ENCODE peak calls at places on chromosomes 4 and X, in eight cellular contexts. One of them, this sample, is unnamed.

GRCh38 chr4:169109276-169109675 is 99.2 kb upstream of the CBR4 start:
- DNase-seq in spleen: no peak
- DNase-seq in kidney: no peak
- DNase-seq in PC-3: no peak
- DNase-seq in fibroblast of mammary gland: no peak
- DNase-seq in AG04449: no peak
- DNase-seq in cardiac muscle cell: no peak
- DNase-seq in astrocyte of the spinal cord: no peak
- DNase-seq in this sample: no peak

GRCh38 chr4:112055100-112055499 is 90.2 kb upstream of the FAM241A start:
- DNase-seq in cardiac muscle cell: no peak
- DNase-seq in PC-3: no peak
- DNase-seq in fibroblast of mammary gland: no peak
- DNase-seq in AG04449: no peak
- DNase-seq in astrocyte of the spinal cord: no peak
- DNase-seq in kidney: no peak
- DNase-seq in spleen: no peak
- DNase-seq in this sample: no peak

GRCh38 chr4:107115185-107115847 is 79.2 kb upstream of the DKK2 start:
- DNase-seq in fibroblast of mammary gland: peak; percentile 80
- DNase-seq in PC-3: no peak
- DNase-seq in kidney: no peak
- DNase-seq in AG04449: no peak
- DNase-seq in spleen: no peak
- DNase-seq in cardiac muscle cell: no peak
- DNase-seq in astrocyte of the spinal cord: peak; percentile 43
- DNase-seq in this sample: no peak

GRCh38 chr4:54958236-54958635 is 167.2 kb downstream of the KDR start:
- DNase-seq in fibroblast of mammary gland: no peak
- DNase-seq in AG04449: no peak
- DNase-seq in astrocyte of the spinal cord: no peak
- DNase-seq in spleen: no peak
- DNase-seq in kidney: no peak
- DNase-seq in cardiac muscle cell: peak; percentile 90
- DNase-seq in PC-3: no peak
- DNase-seq in this sample: no peak

GRCh38 chr4:25110653-25111329 is 49.5 kb downstream of the SEPSECS start:
- DNase-seq in cardiac muscle cell: no peak
- DNase-seq in astrocyte of the spinal cord: no peak
- DNase-seq in spleen: no peak
- DNase-seq in kidney: no peak
- DNase-seq in fibroblast of mammary gland: no peak
- DNase-seq in AG04449: no peak
- DNase-seq in PC-3: no peak
- DNase-seq in this sample: no peak

GRCh38 chr4:15233626-15234025 is 194.2 kb upstream of the C1QTNF7 start:
- DNase-seq in AG04449: no peak
- DNase-seq in spleen: no peak
- DNase-seq in kidney: no peak
- DNase-seq in fibroblast of mammary gland: peak; percentile 43
- DNase-seq in PC-3: no peak
- DNase-seq in astrocyte of the spinal cord: no peak
- DNase-seq in cardiac muscle cell: no peak
- DNase-seq in this sample: peak; percentile 62

GRCh38 chr4:154958621-154959358 is 177.7 kb downstream of the RBM46 start:
- DNase-seq in cardiac muscle cell: peak; percentile 13
- DNase-seq in PC-3: peak; percentile 40
- DNase-seq in AG04449: no peak
- DNase-seq in spleen: no peak
- DNase-seq in astrocyte of the spinal cord: peak; percentile 16
- DNase-seq in kidney: no peak
- DNase-seq in fibroblast of mammary gland: peak; percentile 66
- DNase-seq in this sample: no peak

GRCh38 chr4:24053906-24054305 is 164.1 kb upstream of the PPARGC1A start:
- DNase-seq in fibroblast of mammary gland: no peak
- DNase-seq in cardiac muscle cell: no peak
- DNase-seq in AG04449: no peak
- DNase-seq in astrocyte of the spinal cord: no peak
- DNase-seq in kidney: no peak
- DNase-seq in PC-3: no peak
- DNase-seq in spleen: no peak
- DNase-seq in this sample: no peak

GRCh38 chrX:31266172-31267076 is 194.6 kb upstream of the FTHL17 start:
- DNase-seq in AG04449: no peak
- DNase-seq in astrocyte of the spinal cord: peak; percentile 24
- DNase-seq in cardiac muscle cell: peak; percentile 72
- DNase-seq in kidney: peak; percentile 82
- DNase-seq in fibroblast of mammary gland: no peak
- DNase-seq in PC-3: no peak
- DNase-seq in spleen: peak; percentile 79
- DNase-seq in this sample: no peak

GRCh38 chr4:186764457-186764856 is 40.8 kb upstream of the FAT1 start:
- DNase-seq in spleen: no peak
- DNase-seq in fibroblast of mammary gland: no peak
- DNase-seq in PC-3: no peak
- DNase-seq in astrocyte of the spinal cord: no peak
- DNase-seq in kidney: no peak
- DNase-seq in cardiac muscle cell: no peak
- DNase-seq in AG04449: no peak
- DNase-seq in this sample: no peak

GRCh38 chrX:109350621-109351020 is 131.3 kb downstream of the GUCY2F start:
- DNase-seq in fibroblast of mammary gland: no peak
- DNase-seq in astrocyte of the spinal cord: no peak
- DNase-seq in kidney: no peak
- DNase-seq in PC-3: no peak
- DNase-seq in cardiac muscle cell: no peak
- DNase-seq in spleen: no peak
- DNase-seq in AG04449: no peak
- DNase-seq in this sample: no peak

GRCh38 chr4:185656467-185656890 is 121.2 kb upstream of the PDLIM3 start:
- DNase-seq in cardiac muscle cell: peak; percentile 19
- DNase-seq in AG04449: no peak
- DNase-seq in kidney: peak; percentile 80
- DNase-seq in spleen: no peak
- DNase-seq in astrocyte of the spinal cord: peak; percentile 75
- DNase-seq in PC-3: peak; percentile 4
- DNase-seq in fibroblast of mammary gland: peak; percentile 39
- DNase-seq in this sample: no peak

GRCh38 chrX:74119016-74119910 is 184.7 kb upstream of the ZCCHC13 start:
- DNase-seq in PC-3: peak; percentile 79
- DNase-seq in astrocyte of the spinal cord: peak; percentile 46
- DNase-seq in spleen: no peak
- DNase-seq in fibroblast of mammary gland: peak; percentile 64
- DNase-seq in AG04449: no peak
- DNase-seq in cardiac muscle cell: no peak
- DNase-seq in kidney: no peak
- DNase-seq in this sample: no peak

GRCh38 chr4:120801171-120801758 is 121.3 kb downstream of the PRDM5 start:
- DNase-seq in cardiac muscle cell: peak; percentile 76
- DNase-seq in PC-3: no peak
- DNase-seq in astrocyte of the spinal cord: peak; percentile 60
- DNase-seq in fibroblast of mammary gland: peak; percentile 74
- DNase-seq in AG04449: peak; percentile 45
- DNase-seq in spleen: no peak
- DNase-seq in kidney: no peak
- DNase-seq in this sample: no peak

GRCh38 chrX:45850775-45851433 is 650.2 kb upstream of the DIPK2B start:
- DNase-seq in kidney: no peak
- DNase-seq in fibroblast of mammary gland: peak; percentile 25
- DNase-seq in PC-3: peak; percentile 37
- DNase-seq in astrocyte of the spinal cord: peak; percentile 51
- DNase-seq in cardiac muscle cell: peak; percentile 17
- DNase-seq in spleen: peak; percentile 78
- DNase-seq in AG04449: no peak
- DNase-seq in this sample: no peak

GRCh38 chr4:173736840-173737239 is 206.8 kb upstream of the HAND2 start:
- DNase-seq in spleen: no peak
- DNase-seq in cardiac muscle cell: peak; percentile 16
- DNase-seq in AG04449: no peak
- DNase-seq in fibroblast of mammary gland: no peak
- DNase-seq in kidney: no peak
- DNase-seq in astrocyte of the spinal cord: no peak
- DNase-seq in PC-3: no peak
- DNase-seq in this sample: no peak

GRCh38 chr4:53450773-53451172 is 73.3 kb downstream of the FIP1L1 start:
- DNase-seq in AG04449: no peak
- DNase-seq in cardiac muscle cell: no peak
- DNase-seq in kidney: no peak
- DNase-seq in fibroblast of mammary gland: peak; percentile 64
- DNase-seq in PC-3: no peak
- DNase-seq in spleen: no peak
- DNase-seq in astrocyte of the spinal cord: no peak
- DNase-seq in this sample: no peak

GRCh38 chr4:129167640-129168260 is 71.8 kb downstream of the C4orf33 start:
- DNase-seq in cardiac muscle cell: peak; percentile 51
- DNase-seq in spleen: no peak
- DNase-seq in PC-3: no peak
- DNase-seq in astrocyte of the spinal cord: no peak
- DNase-seq in AG04449: no peak
- DNase-seq in fibroblast of mammary gland: no peak
- DNase-seq in kidney: peak; percentile 26
- DNase-seq in this sample: no peak

GRCh38 chrX:15350329-15350996 is 15.1 kb upstream of the PIGA start:
- DNase-seq in kidney: no peak
- DNase-seq in cardiac muscle cell: no peak
- DNase-seq in fibroblast of mammary gland: no peak
- DNase-seq in spleen: no peak
- DNase-seq in astrocyte of the spinal cord: no peak
- DNase-seq in PC-3: no peak
- DNase-seq in AG04449: no peak
- DNase-seq in this sample: no peak

GRCh38 chr4:156158747-156159146 is 205.1 kb upstream of the CTSO start:
- DNase-seq in spleen: no peak
- DNase-seq in cardiac muscle cell: no peak
- DNase-seq in kidney: no peak
- DNase-seq in fibroblast of mammary gland: no peak
- DNase-seq in PC-3: no peak
- DNase-seq in astrocyte of the spinal cord: no peak
- DNase-seq in AG04449: no peak
- DNase-seq in this sample: no peak

GRCh38 chr4:5198586-5198985 is 147.3 kb downstream of the STK32B start:
- DNase-seq in kidney: no peak
- DNase-seq in cardiac muscle cell: no peak
- DNase-seq in fibroblast of mammary gland: no peak
- DNase-seq in AG04449: no peak
- DNase-seq in astrocyte of the spinal cord: no peak
- DNase-seq in PC-3: no peak
- DNase-seq in spleen: no peak
- DNase-seq in this sample: no peak
- H3K4me3 ChIP-seq in kidney: no peak overlapping the region
- H3K4me3 ChIP-seq in cardiac muscle cell: no peak overlapping the region
- H3K4me3 ChIP-seq in fibroblast of mammary gland: no peak overlapping the region
- H3K4me3 ChIP-seq in AG04449: no peak overlapping the region
- H3K4me3 ChIP-seq in astrocyte of the spinal cord: no peak overlapping the region
- H3K4me3 ChIP-seq in PC-3: no peak overlapping the region
- H3K4me3 ChIP-seq in spleen: no peak overlapping the region
- H3K4me3 ChIP-seq in this sample: no peak overlapping the region

GRCh38 chr4:8434251-8435073 is 6.1 kb downstream of the ACOX3 start:
- DNase-seq in astrocyte of the spinal cord: no peak
- DNase-seq in PC-3: no peak
- DNase-seq in kidney: no peak
- DNase-seq in fibroblast of mammary gland: no peak
- DNase-seq in spleen: no peak
- DNase-seq in cardiac muscle cell: no peak
- DNase-seq in AG04449: no peak
- DNase-seq in this sample: no peak
- H3K4me3 ChIP-seq in astrocyte of the spinal cord: no peak overlapping the region
- H3K4me3 ChIP-seq in PC-3: no peak overlapping the region
- H3K4me3 ChIP-seq in kidney: no peak overlapping the region
- H3K4me3 ChIP-seq in fibroblast of mammary gland: no peak overlapping the region
- H3K4me3 ChIP-seq in spleen: no peak overlapping the region
- H3K4me3 ChIP-seq in cardiac muscle cell: no peak overlapping the region
- H3K4me3 ChIP-seq in AG04449: no peak overlapping the region
- H3K4me3 ChIP-seq in this sample: no peak overlapping the region

GRCh38 chr4:145487626-145488025 is 6.0 kb downstream of the SMAD1 start:
- DNase-seq in AG04449: no peak
- DNase-seq in kidney: no peak
- DNase-seq in fibroblast of mammary gland: no peak
- DNase-seq in PC-3: no peak
- DNase-seq in astrocyte of the spinal cord: no peak
- DNase-seq in spleen: no peak
- DNase-seq in cardiac muscle cell: no peak
- DNase-seq in this sample: no peak
- H3K4me3 ChIP-seq in AG04449: no peak overlapping the region
- H3K4me3 ChIP-seq in kidney: no peak overlapping the region
- H3K4me3 ChIP-seq in fibroblast of mammary gland: no peak overlapping the region
- H3K4me3 ChIP-seq in PC-3: no peak overlapping the region
- H3K4me3 ChIP-seq in astrocyte of the spinal cord: no peak overlapping the region
- H3K4me3 ChIP-seq in spleen: no peak overlapping the region
- H3K4me3 ChIP-seq in cardiac muscle cell: no peak overlapping the region
- H3K4me3 ChIP-seq in this sample: no peak overlapping the region

DNA sequence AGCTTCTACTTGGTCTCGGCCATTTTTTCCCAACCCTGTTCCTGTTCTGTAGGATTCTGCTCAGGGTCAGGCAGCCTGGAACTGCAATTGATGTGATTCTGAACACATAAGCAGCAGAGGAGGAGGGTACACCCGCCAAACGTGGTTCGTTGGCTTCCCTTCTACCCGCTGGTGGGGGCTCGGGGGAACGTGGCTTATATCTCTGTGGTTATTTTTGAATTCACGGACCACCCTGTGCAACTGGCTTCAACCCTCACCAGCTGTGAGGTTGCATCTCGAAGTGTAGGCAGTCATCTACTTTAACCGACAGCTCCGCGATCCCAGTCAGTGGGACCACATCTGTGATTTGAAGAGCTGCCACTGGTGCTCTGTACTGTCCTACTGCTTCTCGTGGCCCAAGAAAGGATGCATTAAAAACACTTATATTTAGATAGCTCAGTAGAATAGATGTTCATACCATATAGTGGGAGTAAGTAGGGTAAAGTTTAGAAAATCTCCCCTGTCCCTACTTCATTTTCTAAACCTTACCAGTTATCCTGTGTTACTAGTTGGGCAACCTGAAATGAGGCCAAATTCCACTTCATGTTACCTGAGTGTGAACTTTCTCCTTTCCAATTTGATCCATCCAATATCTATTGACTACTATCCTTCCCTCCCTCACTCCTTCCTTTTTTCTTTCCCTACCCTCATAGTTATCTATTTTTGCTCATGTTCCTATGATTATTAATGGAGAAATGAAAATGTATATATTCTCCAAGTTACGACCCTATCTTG is 80.4 kb upstream of the BCOR start:
- DNase-seq in PC-3: no peak
- DNase-seq in spleen: peak; percentile 66
- DNase-seq in cardiac muscle cell: no peak
- DNase-seq in kidney: no peak
- DNase-seq in AG04449: no peak
- DNase-seq in astrocyte of the spinal cord: no peak
- DNase-seq in fibroblast of mammary gland: no peak
- DNase-seq in this sample: peak; percentile 82
- H3K4me3 ChIP-seq in PC-3: no peak overlapping the region
- H3K4me3 ChIP-seq in spleen: no peak overlapping the region
- H3K4me3 ChIP-seq in cardiac muscle cell: no peak overlapping the region
- H3K4me3 ChIP-seq in kidney: no peak overlapping the region
- H3K4me3 ChIP-seq in AG04449: no peak overlapping the region
- H3K4me3 ChIP-seq in astrocyte of the spinal cord: no peak overlapping the region
- H3K4me3 ChIP-seq in fibroblast of mammary gland: no peak overlapping the region
- H3K4me3 ChIP-seq in this sample: peak overlapping the region; percentile 67